ENCODE peak calls at places on chromosomes 13 and 19, in eight cellular contexts. Q is activated T-helper 1 cell treated with Interleukin-2 at 50 U/mL for 16 hours; N is stimulated activated naive CD4-positive, alpha-beta T cell treated with Interleukin-2 at 50 U/mL for 16 hours; J is C1 segment of cervical spinal cord; C is CD8-positive, alpha-beta memory T cell; W is activated CD8-positive, alpha-beta memory T cell treated with anti-CD3 and anti-CD28 coated beads for 24 hours; L is type B pancreatic cell; A is activated T-cell treated with anti-CD3 and anti-CD28 coated beads, Interleukin-2, amount 50 U/mL, for 72 hours. T is an unnamed sample.

GRCh38 chr13:39407786-39408185 is 195.2 kb downstream of the LHFPL6 start:
- DNase-seq in Q (no peak), N (no peak), J (no peak), C (no peak), W (no peak), L (no peak), A (no peak), T (no peak)

GRCh38 chr13:50909605-50910482 is at the start of gene RNASEH2B:
- DNase-seq in Q (peak; percentile 55), N (peak; percentile 62), J (no peak), C (peak; percentile 82), W (peak; percentile 92), L (peak; percentile 77), A (peak; percentile 76), T (peak; percentile 87)

GRCh38 chr13:76879211-76879875 is 6.9 kb downstream of the KCTD12 start:
- DNase-seq in Q (peak; percentile 36), N (peak; percentile 43), J (no peak), C (peak; percentile 47), W (peak; percentile 67), L (no peak), A (peak; percentile 65), T (no peak)

GRCh38 chr13:107373551-107373950 is 805.6 kb upstream of the ARGLU1 start:
- DNase-seq in Q (no peak), N (no peak), J (no peak), C (no peak), W (no peak), L (no peak), A (no peak), T (no peak)

GRCh38 chr13:73677041-73677589 is 457.1 kb downstream of the KLF12 start:
- DNase-seq in Q (no peak), N (no peak), J (no peak), C (no peak), W (no peak), L (no peak), A (no peak), T (no peak)

GRCh38 chr13:33099860-33100259 is 83.6 kb downstream of the KL start:
- DNase-seq in Q (no peak), N (no peak), J (no peak), C (no peak), W (no peak), L (no peak), A (no peak), T (no peak)

GRCh38 chr13:46100191-46100877 is 4.5 kb downstream of the CPB2 start:
- DNase-seq in Q (no peak), N (no peak), J (no peak), C (no peak), W (no peak), L (no peak), A (no peak), T (no peak)

GRCh38 chr19:14072535-14073231 is at the start of gene MISP3:
- DNase-seq in Q (no peak), N (peak; percentile 30), J (no peak), C (no peak), W (peak; percentile 69), L (no peak), A (peak; percentile 61), T (no peak)

GRCh38 chr19:4910594-4911273 is 1.4 kb downstream of the UHRF1 start:
- DNase-seq in Q (no peak), N (peak; percentile 20), J (no peak), C (peak; percentile 12), W (peak; percentile 66), L (no peak), A (peak; percentile 18), T (no peak)

GRCh38 chr19:17333611-17334413 is 843 bp downstream of the ANO8 start:
- DNase-seq in Q (peak; percentile 63), N (peak; percentile 81), J (no peak), C (peak; percentile 44), W (peak; percentile 86), L (no peak), A (peak; percentile 86), T (no peak)

GRCh38 chr13:49635599-49636433 is 7.5 kb downstream of the ARL11 start:
- DNase-seq in Q (no peak), N (no peak), J (no peak), C (peak; percentile 75), W (peak; percentile 61), L (no peak), A (peak; percentile 42), T (no peak)

GRCh38 chr13:114111577-114111976 is 20.8 kb downstream of the RASA3 start:
- DNase-seq in Q (no peak), N (peak; percentile 16), J (no peak), C (no peak), W (no peak), L (no peak), A (peak; percentile 16), T (no peak)

GRCh38 chr13:110811008-110811720 is 97.7 kb downstream of the ING1 start:
- DNase-seq in Q (no peak), N (no peak), J (no peak), C (no peak), W (no peak), L (no peak), A (no peak), T (no peak)

GRCh38 chr13:74977498-74977897 is 504.5 kb downstream of the TBC1D4 start:
- DNase-seq in Q (no peak), N (no peak), J (no peak), C (no peak), W (no peak), L (no peak), A (no peak), T (no peak)

GRCh38 chr13:113448545-113448884 is 4.8 kb downstream of the ADPRHL1 start:
- DNase-seq in Q (no peak), N (no peak), J (no peak), C (no peak), W (no peak), L (no peak), A (no peak), T (no peak)

GRCh38 chr19:38251564-38252051 is 4.6 kb downstream of the PPP1R14A start:
- DNase-seq in Q (no peak), N (no peak), J (no peak), C (no peak), W (no peak), L (no peak), A (no peak), T (no peak)

GRCh38 chr19:50273821-50274220 is 55.4 kb downstream of the KCNC3 start:
- DNase-seq in Q (no peak), N (no peak), J (no peak), C (no peak), W (no peak), L (no peak), A (no peak), T (no peak)

GRCh38 chr13:28049880-28050871 is 50.2 kb downstream of the FLT3 start:
- DNase-seq in Q (no peak), N (no peak), J (no peak), C (no peak), W (no peak), L (no peak), A (no peak), T (no peak)

GRCh38 chr13:80612804-80613203 is 271.9 kb upstream of the SPRY2 start:
- DNase-seq in Q (no peak), N (no peak), J (no peak), C (no peak), W (no peak), L (no peak), A (no peak), T (no peak)

GRCh38 chr19:49677232-49677881 is at the start of gene PRMT1:
- DNase-seq in Q (peak; percentile 27), N (peak; percentile 53), J (no peak), C (no peak), W (no peak), L (peak; percentile 83), A (peak; percentile 72), T (no peak)